ENCODE peak calls at places on chromosomes 1 and 21, in nine cellular contexts. R is stimulated activated CD8-positive, alpha-beta memory T cell treated with anti-CD3 and anti-CD28 coated beads, Interleukin-2, amount 100 ng/mL, for 48 hours; G is ELF-1; A is stimulated activated CD4-positive, alpha-beta T cell treated with anti-CD3 and anti-CD28 coated beads, Interleukin-12 subunit alpha, Interleukin-12 subunit beta, amount 100 ng/mL, for 4 hours; D is GM03348; M is NCI-H1930; X is amygdala; C is AG08396; N is EL. L is an unnamed sample.

GRCh38 chr1:155940531-155940992 is 876 bp upstream of the RXFP4 start:
- DNase-seq in M (no peak), C (peak), A (no peak), D (no peak), R (no peak), G (no peak), N (peak), X (no peak), L (no peak)

GRCh38 chr21:45590246-45590725 is 48.0 kb upstream of the SLC19A1 start:
- DNase-seq in D (peak), X (no peak), G (peak), A (peak), N (peak), R (peak), M (no peak), C (peak), L (peak)

GRCh38 chr1:221712776-221713431 is 29.0 kb downstream of the DUSP10 start:
- DNase-seq in A (peak), X (no peak), R (peak), M (no peak), D (no peak), G (no peak), N (peak), C (no peak), L (no peak)

GRCh38 chr1:53860967-53861411 is 22.9 kb upstream of the NDC1 start:
- DNase-seq in A (peak), R (no peak), G (peak), D (peak), N (peak), M (peak), X (no peak), C (peak), L (peak)

GRCh38 chr1:7584643-7585042 is 186.5 kb upstream of the VAMP3 start:
- DNase-seq in A (no peak), X (no peak), R (no peak), N (no peak), G (no peak), D (no peak), M (no peak), C (no peak), L (no peak)

GRCh38 chr21:43345746-43346409 is 81.1 kb downstream of the SIK1 start:
- DNase-seq in G (no peak), X (no peak), C (peak), N (peak), R (peak), A (no peak), M (no peak), D (peak), L (no peak)

GRCh38 chr1:151009206-151009587 is 948 bp downstream of the PRUNE1 start:
- DNase-seq in R (no peak), X (no peak), G (no peak), A (no peak), D (peak), C (peak), N (peak), M (no peak), L (no peak)

GRCh38 chr1:165116732-165117131 is 239.8 kb downstream of the LMX1A start:
- DNase-seq in M (no peak), C (peak), R (no peak), N (peak), G (no peak), D (peak), X (no peak), A (no peak), L (no peak)

GRCh38 chr1:53575141-53575947 is 116.1 kb downstream of the DMRTB1 start:
- DNase-seq in N (no peak), M (no peak), D (no peak), G (no peak), X (no peak), C (no peak), R (no peak), A (no peak), L (no peak)

GRCh38 chr1:230857822-230858221 is 10.5 kb downstream of the C1orf198 start:
- DNase-seq in A (no peak), G (no peak), R (no peak), D (no peak), N (peak), C (no peak), X (no peak), M (no peak), L (no peak)

GRCh38 chr1:1171551-1172340 is 1.9 kb upstream of the TTLL10 start:
- DNase-seq in X (no peak), N (no peak), C (no peak), G (no peak), M (no peak), R (peak), A (peak), D (no peak), L (no peak)

GRCh38 chr1:179493323-179493722 is 82.4 kb downstream of the NPHS2 start:
- DNase-seq in M (no peak), A (no peak), D (no peak), G (no peak), X (no peak), R (no peak), N (peak), C (peak), L (no peak)

GRCh38 chr1:11982010-11982392 is 1.8 kb downstream of the MFN2 start:
- DNase-seq in A (no peak), N (peak), X (no peak), G (no peak), M (no peak), C (no peak), D (peak), R (no peak), L (no peak)

GRCh38 chr1:172967936-172968335 is 82.8 kb downstream of the TNFSF18 start:
- DNase-seq in C (no peak), D (no peak), X (no peak), N (peak), R (no peak), M (no peak), A (no peak), G (no peak), L (no peak)

GRCh38 chr21:14300074-14300473 is 82.9 kb downstream of the HSPA13 start:
- DNase-seq in A (no peak), X (no peak), N (no peak), G (no peak), C (no peak), D (no peak), M (no peak), R (no peak), L (no peak)

GRCh38 chr21:31670065-31670464 is 10.6 kb downstream of the SOD1 start:
- DNase-seq in R (no peak), C (no peak), M (no peak), A (no peak), G (no peak), D (no peak), X (no peak), N (no peak), L (no peak)

GRCh38 chr1:158067651-158068050 is 74.2 kb downstream of the KIRREL1 start:
- DNase-seq in M (no peak), R (no peak), A (no peak), D (peak), G (peak), N (peak), C (peak), X (no peak), L (no peak)

GRCh38 chr1:2452583-2453315 is 23.3 kb upstream of the PLCH2 start:
- DNase-seq in D (no peak), N (peak), A (no peak), M (no peak), X (peak), R (no peak), G (no peak), C (peak), L (no peak)

GRCh38 chr1:171433451-171433850 is 51.9 kb upstream of the PRRC2C start:
- DNase-seq in M (no peak), D (peak), R (no peak), A (no peak), C (no peak), G (no peak), N (peak), X (no peak), L (no peak)